ENCODE peak calls at places on chromosome 15, in seven cellular contexts. L is CD4-positive, CD25-positive, alpha-beta regulatory T cell; B is CD4-positive, alpha-beta T cell; U is naive thymus-derived CD4-positive, alpha-beta T cell; Y is cardiac muscle cell; J is adrenal gland; H is spleen. V is an unnamed sample.

GRCh38 chr15:73753250-73754130 is at the start of gene INSYN1:
- DNase-seq in H (no peak), B (no peak), L (no peak), U (no peak), Y (peak; percentile 69), J (peak; percentile 40), V (peak; percentile 24)

GRCh38 chr15:91508633-91509032 is 344.9 kb upstream of the SLCO3A1 start:
- DNase-seq in Y (peak; percentile 20), H (no peak), B (no peak), U (no peak), L (no peak), J (no peak), V (no peak)

GRCh38 chr15:85598718-85599398 is 195.9 kb downstream of the KLHL25 start:
- DNase-seq in B (no peak), Y (peak; percentile 25), H (no peak), L (no peak), J (no peak), U (no peak), V (no peak)

GRCh38 chr15:29170496-29170895 is 99.1 kb downstream of the NSMCE3 start:
- DNase-seq in B (no peak), U (no peak), H (no peak), J (no peak), L (no peak), Y (no peak), V (no peak)

GRCh38 chr15:48283361-48284157 is 47.7 kb upstream of the DUT start:
- DNase-seq in U (no peak), J (peak; percentile 72), Y (peak; percentile 16), B (no peak), H (no peak), L (no peak), V (no peak)

GRCh38 chr15:40081691-40082194 is 26.9 kb downstream of the BMF start:
- DNase-seq in B (no peak), L (no peak), Y (peak; percentile 94), U (no peak), H (peak; percentile 80), J (peak; percentile 77), V (peak; percentile 63)

GRCh38 chr15:34708422-34708821 is 46.4 kb downstream of the GJD2 start:
- DNase-seq in U (no peak), Y (peak; percentile 65), L (peak; percentile 47), H (no peak), J (peak; percentile 48), B (no peak), V (peak; percentile 13)

GRCh38 chr15:51576911-51577500 is 45.6 kb downstream of the DMXL2 start:
- DNase-seq in L (no peak), H (no peak), B (no peak), U (no peak), J (peak; percentile 18), Y (peak; percentile 92), V (no peak)

GRCh38 chr15:57534279-57534678 is 57.4 kb upstream of the MYZAP start:
- DNase-seq in Y (peak; percentile 66), U (no peak), J (no peak), L (no peak), B (no peak), H (no peak), V (no peak)

GRCh38 chr15:88704791-88705768 is 66.3 kb downstream of the ISG20 start:
- DNase-seq in U (no peak), L (no peak), Y (peak; percentile 78), B (no peak), H (no peak), J (peak; percentile 45), V (peak; percentile 73)

GRCh38 chr15:100147828-100148227 is 193.9 kb downstream of the ADAMTS17 start:
- DNase-seq in J (no peak), B (no peak), H (no peak), Y (peak; percentile 63), L (no peak), U (no peak), V (no peak)

GRCh38 chr15:29452881-29453731 is 183.5 kb upstream of the NSMCE3 start:
- DNase-seq in Y (peak; percentile 5), U (no peak), J (no peak), L (no peak), H (no peak), B (no peak), V (no peak)

GRCh38 chr15:70016511-70016994 is 81.2 kb downstream of the TLE3 start:
- DNase-seq in J (no peak), Y (no peak), B (no peak), L (no peak), U (no peak), H (peak; percentile 76), V (no peak)

GRCh38 chr15:69762373-69763148 is 309.9 kb downstream of the RPLP1 start:
- DNase-seq in J (no peak), B (no peak), L (no peak), H (no peak), Y (peak; percentile 60), U (no peak), V (no peak)

GRCh38 chr15:28952666-28953491 is 67.1 kb downstream of the APBA2 start:
- DNase-seq in J (no peak), L (no peak), B (no peak), Y (peak; percentile 21), U (no peak), H (peak; percentile 11), V (no peak)

GRCh38 chr15:58565620-58566019 is 133.8 kb downstream of the LIPC start:
- DNase-seq in J (no peak), Y (no peak), H (no peak), L (no peak), U (no peak), B (no peak), V (no peak)
- H3K27ac ChIP-seq in J (no peak overlapping the region), Y (no peak overlapping the region), H (no peak overlapping the region), L (no peak overlapping the region), U (no peak overlapping the region), B (no peak overlapping the region), V (no peak overlapping the region)

GRCh38 chr15:67124911-67125588 is 59.6 kb downstream of the SMAD3 start:
- DNase-seq in J (no peak), Y (no peak), L (no peak), B (no peak), H (peak; percentile 35), U (no peak), V (no peak)

GRCh38 chr15:67125589-67126502 is 60.4 kb downstream of the SMAD3 start:
- DNase-seq in Y (peak; percentile 97), L (no peak), U (no peak), J (peak; percentile 84), H (peak; percentile 63), B (no peak), V (no peak)

GRCh38 chr15:67127925-67128324 is 62.5 kb downstream of the SMAD3 start:
- DNase-seq in Y (peak; percentile 95), B (no peak), U (no peak), H (no peak), J (no peak), L (no peak), V (no peak)

GRCh38 chr15:67126551-67127333 is 61.3 kb downstream of the SMAD3 start:
- DNase-seq in J (no peak), U (no peak), Y (no peak), L (no peak), B (no peak), H (peak; percentile 42), V (no peak)

DNA sequence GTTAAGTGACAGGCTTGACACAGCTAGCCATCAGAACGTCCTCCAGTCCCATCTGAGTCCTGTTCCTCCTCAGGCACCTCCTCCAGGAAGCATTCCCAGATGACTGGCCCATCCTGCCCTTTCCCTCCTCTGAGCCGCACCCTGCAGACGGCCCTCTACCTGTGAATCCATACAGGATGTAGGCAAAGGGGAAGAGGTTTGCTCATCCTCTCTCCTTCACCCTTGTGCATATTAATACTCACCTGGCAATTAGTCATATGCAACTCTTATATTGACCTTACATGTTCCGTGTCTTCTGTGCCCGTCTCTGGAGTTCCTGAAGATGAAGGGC is 61.9 kb downstream of the SMAD3 start:
- DNase-seq in L (no peak), B (no peak), Y (no peak), J (no peak), H (no peak), U (no peak), V (no peak)
- H3K27ac ChIP-seq in L (no peak overlapping the region), B (no peak overlapping the region), Y (no peak overlapping the region), J (no peak overlapping the region), H (no peak overlapping the region), U (no peak overlapping the region), V (no peak overlapping the region)

DNA sequence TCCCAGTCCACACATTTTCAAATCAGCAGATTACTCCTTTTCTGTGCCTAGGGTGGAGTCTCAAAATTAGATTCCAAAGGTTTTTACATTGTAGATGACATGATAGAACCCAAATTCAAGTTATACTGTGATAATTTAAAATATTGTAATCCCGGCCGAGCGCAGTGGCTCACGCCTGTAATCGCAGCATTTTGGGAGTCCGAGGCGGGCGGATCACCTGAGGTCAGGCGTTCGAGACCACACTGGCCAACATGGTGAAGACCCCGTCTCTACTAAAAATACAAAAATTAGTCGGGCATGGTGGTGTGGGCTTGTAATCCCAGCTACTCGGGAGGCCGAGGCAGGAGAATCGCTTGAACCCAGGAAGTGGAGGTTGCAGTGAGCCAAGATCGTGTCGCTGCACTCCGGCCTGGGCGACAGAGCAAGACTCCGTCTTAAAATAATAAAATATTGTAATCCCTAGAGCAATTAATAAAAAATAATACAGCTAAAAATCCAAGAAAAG is 1.2 kb upstream of the CYFIP1 start:
- DNase-seq in J (no peak), Y (no peak), H (peak; percentile 39), L (no peak), B (no peak), U (no peak), V (no peak)
- H3K27ac ChIP-seq in J (no peak overlapping the region), Y (no peak overlapping the region), H (no peak overlapping the region), L (no peak overlapping the region), B (no peak overlapping the region), U (no peak overlapping the region), V (no peak overlapping the region)

GRCh38 chr15:63984331-63984730 is 62.0 kb downstream of the DAPK2 start:
- DNase-seq in J (no peak), B (no peak), L (no peak), U (no peak), Y (no peak), H (peak; percentile 72), V (no peak)

GRCh38 chr15:63986751-63987341 is 59.4 kb downstream of the DAPK2 start:
- DNase-seq in U (no peak), L (no peak), Y (no peak), B (no peak), H (peak; percentile 87), J (peak; percentile 11), V (no peak)

GRCh38 chr15:63986185-63986680 is 60.1 kb downstream of the DAPK2 start:
- DNase-seq in L (no peak), U (no peak), B (no peak), Y (no peak), J (no peak), H (peak; percentile 39), V (no peak)

GRCh38 chr15:63983071-63983711 is 63.1 kb downstream of the DAPK2 start:
- DNase-seq in H (peak; percentile 76), B (no peak), L (no peak), U (no peak), Y (no peak), J (no peak), V (no peak)

GRCh38 chr15:63985221-63986184 is 60.8 kb downstream of the DAPK2 start:
- DNase-seq in Y (no peak), B (no peak), J (peak; percentile 18), L (no peak), H (peak; percentile 79), U (no peak), V (no peak)
- H3K27ac ChIP-seq in Y (peak overlapping the region; percentile 12), B (no peak overlapping the region), J (peak overlapping the region; percentile 29), L (no peak overlapping the region), H (peak overlapping the region; percentile 88), U (no peak overlapping the region), V (peak overlapping the region; percentile 35)

GRCh38 chr15:77186518-77187095 is 115.7 kb upstream of the TSPAN3 start:
- DNase-seq in U (no peak), L (peak; percentile 51), J (peak; percentile 5), Y (peak; percentile 60), B (no peak), H (no peak), V (no peak)
- H3K27ac ChIP-seq in U (no peak overlapping the region), L (no peak overlapping the region), J (peak overlapping the region; percentile 84), Y (peak overlapping the region; percentile 53), B (no peak overlapping the region), H (peak overlapping the region; percentile 81), V (peak overlapping the region; percentile 44)

V was measured in substantia nigra.